ENCODE peak calls at places on chromosomes 7 and 10, in ten cellular contexts. One of them, this sample, is unnamed.

GRCh38 chr10:101919026-101919784 is 75.6 kb upstream of the KCNIP2 start:
- DNase-seq in tibial artery: no peak
- DNase-seq in ovary: no peak
- DNase-seq in CD4-positive, alpha-beta T cell: no peak
- DNase-seq in psoas muscle: no peak
- DNase-seq in dorsolateral prefrontal cortex: no peak
- DNase-seq in OCI-LY7: no peak
- DNase-seq in pancreas: no peak
- DNase-seq in GM23338: peak
- DNase-seq in AG04450: no peak
- DNase-seq in this sample: no peak

GRCh38 chr7:8597565-8597964 is 164.2 kb downstream of the NXPH1 start:
- DNase-seq in pancreas: no peak
- DNase-seq in GM23338: no peak
- DNase-seq in dorsolateral prefrontal cortex: no peak
- DNase-seq in psoas muscle: no peak
- DNase-seq in CD4-positive, alpha-beta T cell: no peak
- DNase-seq in tibial artery: no peak
- DNase-seq in ovary: no peak
- DNase-seq in OCI-LY7: no peak
- DNase-seq in AG04450: no peak
- DNase-seq in this sample: no peak

GRCh38 chr10:119395287-119396007 is 147.1 kb downstream of the RGS10 start:
- DNase-seq in dorsolateral prefrontal cortex: no peak
- DNase-seq in OCI-LY7: no peak
- DNase-seq in pancreas: no peak
- DNase-seq in CD4-positive, alpha-beta T cell: no peak
- DNase-seq in psoas muscle: peak
- DNase-seq in ovary: no peak
- DNase-seq in GM23338: peak
- DNase-seq in tibial artery: no peak
- DNase-seq in AG04450: no peak
- DNase-seq in this sample: peak

GRCh38 chr10:46235705-46236536 is 50.9 kb upstream of the ANTXRL start:
- DNase-seq in OCI-LY7: no peak
- DNase-seq in ovary: no peak
- DNase-seq in AG04450: no peak
- DNase-seq in tibial artery: no peak
- DNase-seq in psoas muscle: no peak
- DNase-seq in pancreas: no peak
- DNase-seq in CD4-positive, alpha-beta T cell: no peak
- DNase-seq in dorsolateral prefrontal cortex: no peak
- DNase-seq in GM23338: no peak
- DNase-seq in this sample: peak

GRCh38 chr10:44195120-44196007 is 189.5 kb downstream of the CXCL12 start:
- DNase-seq in psoas muscle: peak
- DNase-seq in AG04450: peak
- DNase-seq in pancreas: peak
- DNase-seq in OCI-LY7: no peak
- DNase-seq in dorsolateral prefrontal cortex: no peak
- DNase-seq in ovary: peak
- DNase-seq in CD4-positive, alpha-beta T cell: no peak
- DNase-seq in GM23338: no peak
- DNase-seq in tibial artery: peak
- DNase-seq in this sample: peak

GRCh38 chr7:157751951-157752673 is 415.3 kb downstream of the DNAJB6 start:
- DNase-seq in OCI-LY7: no peak
- DNase-seq in psoas muscle: no peak
- DNase-seq in GM23338: no peak
- DNase-seq in pancreas: no peak
- DNase-seq in CD4-positive, alpha-beta T cell: no peak
- DNase-seq in tibial artery: peak
- DNase-seq in AG04450: no peak
- DNase-seq in ovary: no peak
- DNase-seq in dorsolateral prefrontal cortex: no peak
- DNase-seq in this sample: no peak

GRCh38 chr10:116477989-116478615 is 50.5 kb downstream of the PNLIPRP3 start:
- DNase-seq in ovary: no peak
- DNase-seq in AG04450: no peak
- DNase-seq in CD4-positive, alpha-beta T cell: no peak
- DNase-seq in pancreas: no peak
- DNase-seq in OCI-LY7: no peak
- DNase-seq in psoas muscle: no peak
- DNase-seq in GM23338: no peak
- DNase-seq in dorsolateral prefrontal cortex: no peak
- DNase-seq in tibial artery: no peak
- DNase-seq in this sample: no peak

GRCh38 chr7:44602576-44602910 is 3.9 kb upstream of the OGDH start:
- DNase-seq in ovary: no peak
- DNase-seq in psoas muscle: no peak
- DNase-seq in dorsolateral prefrontal cortex: no peak
- DNase-seq in pancreas: no peak
- DNase-seq in CD4-positive, alpha-beta T cell: no peak
- DNase-seq in tibial artery: no peak
- DNase-seq in OCI-LY7: no peak
- DNase-seq in GM23338: no peak
- DNase-seq in AG04450: no peak
- DNase-seq in this sample: no peak

GRCh38 chr10:22931948-22932347 is 4.1 kb downstream of the ARMC3 start:
- DNase-seq in OCI-LY7: no peak
- DNase-seq in AG04450: no peak
- DNase-seq in tibial artery: no peak
- DNase-seq in pancreas: no peak
- DNase-seq in dorsolateral prefrontal cortex: no peak
- DNase-seq in GM23338: no peak
- DNase-seq in ovary: no peak
- DNase-seq in CD4-positive, alpha-beta T cell: no peak
- DNase-seq in psoas muscle: no peak
- DNase-seq in this sample: no peak

GRCh38 chr7:31134246-31135188 is 82.4 kb downstream of the ADCYAP1R1 start:
- DNase-seq in GM23338: peak
- DNase-seq in AG04450: peak
- DNase-seq in psoas muscle: peak
- DNase-seq in dorsolateral prefrontal cortex: peak
- DNase-seq in pancreas: peak
- DNase-seq in ovary: peak
- DNase-seq in OCI-LY7: peak
- DNase-seq in CD4-positive, alpha-beta T cell: peak
- DNase-seq in tibial artery: no peak
- DNase-seq in this sample: peak

GRCh38 chr7:134058980-134059379 is 68.2 kb upstream of the LRGUK start:
- DNase-seq in ovary: no peak
- DNase-seq in OCI-LY7: no peak
- DNase-seq in AG04450: no peak
- DNase-seq in GM23338: peak
- DNase-seq in tibial artery: no peak
- DNase-seq in dorsolateral prefrontal cortex: no peak
- DNase-seq in psoas muscle: no peak
- DNase-seq in CD4-positive, alpha-beta T cell: no peak
- DNase-seq in pancreas: no peak
- DNase-seq in this sample: no peak

GRCh38 chr10:24958701-24959392 is 6.4 kb upstream of the PRTFDC1 start:
- DNase-seq in CD4-positive, alpha-beta T cell: no peak
- DNase-seq in psoas muscle: no peak
- DNase-seq in AG04450: no peak
- DNase-seq in dorsolateral prefrontal cortex: no peak
- DNase-seq in pancreas: no peak
- DNase-seq in GM23338: no peak
- DNase-seq in ovary: no peak
- DNase-seq in OCI-LY7: no peak
- DNase-seq in tibial artery: no peak
- DNase-seq in this sample: no peak

GRCh38 chr10:3763852-3764625 is 21.0 kb downstream of the KLF6 start:
- DNase-seq in psoas muscle: no peak
- DNase-seq in pancreas: no peak
- DNase-seq in GM23338: no peak
- DNase-seq in AG04450: no peak
- DNase-seq in CD4-positive, alpha-beta T cell: no peak
- DNase-seq in dorsolateral prefrontal cortex: no peak
- DNase-seq in tibial artery: no peak
- DNase-seq in OCI-LY7: no peak
- DNase-seq in ovary: no peak
- DNase-seq in this sample: no peak

GRCh38 chr7:140231779-140232491 is 55.2 kb upstream of the KDM7A start:
- DNase-seq in dorsolateral prefrontal cortex: no peak
- DNase-seq in CD4-positive, alpha-beta T cell: peak
- DNase-seq in psoas muscle: no peak
- DNase-seq in OCI-LY7: no peak
- DNase-seq in AG04450: no peak
- DNase-seq in pancreas: no peak
- DNase-seq in ovary: no peak
- DNase-seq in tibial artery: no peak
- DNase-seq in GM23338: no peak
- DNase-seq in this sample: no peak

GRCh38 chr10:19983880-19984279 is 167.6 kb downstream of the PLXDC2 start:
- DNase-seq in GM23338: no peak
- DNase-seq in psoas muscle: no peak
- DNase-seq in pancreas: no peak
- DNase-seq in CD4-positive, alpha-beta T cell: no peak
- DNase-seq in AG04450: no peak
- DNase-seq in tibial artery: no peak
- DNase-seq in dorsolateral prefrontal cortex: no peak
- DNase-seq in ovary: no peak
- DNase-seq in OCI-LY7: no peak
- DNase-seq in this sample: no peak

GRCh38 chr10:68327889-68328786 is 3.7 kb upstream of the HNRNPH3 start:
- DNase-seq in AG04450: no peak
- DNase-seq in pancreas: no peak
- DNase-seq in CD4-positive, alpha-beta T cell: no peak
- DNase-seq in GM23338: peak
- DNase-seq in dorsolateral prefrontal cortex: no peak
- DNase-seq in psoas muscle: no peak
- DNase-seq in OCI-LY7: peak
- DNase-seq in ovary: no peak
- DNase-seq in tibial artery: no peak
- DNase-seq in this sample: no peak

GRCh38 chr10:102086196-102086595 is 21.0 kb downstream of the HPS6 start:
- DNase-seq in ovary: no peak
- DNase-seq in AG04450: no peak
- DNase-seq in tibial artery: no peak
- DNase-seq in psoas muscle: no peak
- DNase-seq in pancreas: no peak
- DNase-seq in GM23338: no peak
- DNase-seq in CD4-positive, alpha-beta T cell: no peak
- DNase-seq in dorsolateral prefrontal cortex: no peak
- DNase-seq in OCI-LY7: no peak
- DNase-seq in this sample: no peak

GRCh38 chr10:95246582-95247051 is 44.2 kb downstream of the PDLIM1 start:
- DNase-seq in dorsolateral prefrontal cortex: no peak
- DNase-seq in OCI-LY7: peak
- DNase-seq in GM23338: peak
- DNase-seq in AG04450: no peak
- DNase-seq in pancreas: peak
- DNase-seq in tibial artery: peak
- DNase-seq in CD4-positive, alpha-beta T cell: peak
- DNase-seq in ovary: peak
- DNase-seq in psoas muscle: peak
- DNase-seq in this sample: peak

GRCh38 chr10:78044179-78044578 is 10.5 kb downstream of the RPS24 start:
- DNase-seq in OCI-LY7: peak
- DNase-seq in dorsolateral prefrontal cortex: no peak
- DNase-seq in ovary: no peak
- DNase-seq in tibial artery: no peak
- DNase-seq in GM23338: no peak
- DNase-seq in AG04450: no peak
- DNase-seq in pancreas: no peak
- DNase-seq in psoas muscle: no peak
- DNase-seq in CD4-positive, alpha-beta T cell: no peak
- DNase-seq in this sample: no peak
- H3K27ac ChIP-seq in OCI-LY7: peak
- H3K27ac ChIP-seq in dorsolateral prefrontal cortex: no peak
- H3K27ac ChIP-seq in ovary: no peak
- H3K27ac ChIP-seq in tibial artery: no peak
- H3K27ac ChIP-seq in GM23338: peak
- H3K27ac ChIP-seq in AG04450: peak
- H3K27ac ChIP-seq in pancreas: no peak
- H3K27ac ChIP-seq in psoas muscle: no peak
- H3K27ac ChIP-seq in CD4-positive, alpha-beta T cell: no peak
- H3K27ac ChIP-seq in this sample: no peak

GRCh38 chr10:103449208-103450144 is 2.7 kb downstream of the CALHM2 start:
- DNase-seq in CD4-positive, alpha-beta T cell: no peak
- DNase-seq in dorsolateral prefrontal cortex: no peak
- DNase-seq in psoas muscle: no peak
- DNase-seq in AG04450: no peak
- DNase-seq in pancreas: no peak
- DNase-seq in GM23338: no peak
- DNase-seq in ovary: peak
- DNase-seq in OCI-LY7: no peak
- DNase-seq in tibial artery: peak
- DNase-seq in this sample: no peak
- TF ChIP-seq CTCF in CD4-positive, alpha-beta T cell: no peak
- TF ChIP-seq CTCF in dorsolateral prefrontal cortex: no peak
- TF ChIP-seq CTCF in psoas muscle: no peak
- TF ChIP-seq CTCF in AG04450: no peak
- TF ChIP-seq CTCF in pancreas: no peak
- TF ChIP-seq CTCF in GM23338: no peak
- TF ChIP-seq CTCF in ovary: no peak
- TF ChIP-seq CTCF in OCI-LY7: no peak
- TF ChIP-seq CTCF in tibial artery: no peak
- TF ChIP-seq CTCF in this sample: no peak

GRCh38 chr7:37920619-37921339 is at the start of gene EPDR1:
- DNase-seq in pancreas: peak
- DNase-seq in AG04450: no peak
- DNase-seq in CD4-positive, alpha-beta T cell: peak
- DNase-seq in tibial artery: peak
- DNase-seq in ovary: peak
- DNase-seq in psoas muscle: peak
- DNase-seq in dorsolateral prefrontal cortex: peak
- DNase-seq in OCI-LY7: peak
- DNase-seq in GM23338: peak
- DNase-seq in this sample: no peak
- H3K27ac ChIP-seq in pancreas: peak
- H3K27ac ChIP-seq in AG04450: no peak
- H3K27ac ChIP-seq in CD4-positive, alpha-beta T cell: no peak
- H3K27ac ChIP-seq in tibial artery: peak
- H3K27ac ChIP-seq in ovary: peak
- H3K27ac ChIP-seq in psoas muscle: peak
- H3K27ac ChIP-seq in dorsolateral prefrontal cortex: peak
- H3K27ac ChIP-seq in OCI-LY7: no peak
- H3K27ac ChIP-seq in GM23338: no peak
- H3K27ac ChIP-seq in this sample: peak

DNA sequence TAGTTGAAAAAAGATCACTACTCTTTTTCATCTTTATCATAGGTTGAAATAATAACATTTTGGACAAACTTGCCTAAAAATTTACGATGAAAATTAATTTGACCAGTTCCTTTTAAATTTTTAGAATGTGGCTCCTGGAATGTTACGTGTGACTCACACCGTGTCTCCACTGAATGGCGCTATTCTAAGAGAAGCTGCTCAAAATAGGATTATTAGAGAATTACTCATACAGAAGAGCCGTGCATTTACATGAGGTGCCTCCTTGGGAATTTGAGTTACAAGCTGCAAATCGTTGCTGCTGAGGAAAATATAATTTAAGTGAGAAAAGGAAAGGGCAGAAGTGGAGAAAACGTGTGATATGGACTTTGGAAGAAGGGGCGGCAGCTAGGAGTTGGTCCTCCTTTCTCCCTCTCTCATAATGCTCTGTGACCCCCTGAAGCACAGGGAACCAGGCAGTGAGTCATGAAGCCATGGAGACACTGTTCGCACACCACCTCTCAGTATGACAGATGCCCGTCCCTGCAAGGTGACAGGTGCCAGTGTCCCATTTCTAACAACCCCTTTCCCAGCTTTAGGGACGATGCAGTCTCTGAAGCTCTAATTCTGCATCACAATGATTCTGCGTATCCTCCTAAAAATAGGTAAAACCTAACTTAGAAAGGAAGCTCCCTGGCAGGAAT is 323.2 kb upstream of the COBL start:
- DNase-seq in tibial artery: no peak
- DNase-seq in AG04450: no peak
- DNase-seq in dorsolateral prefrontal cortex: no peak
- DNase-seq in GM23338: no peak
- DNase-seq in OCI-LY7: no peak
- DNase-seq in CD4-positive, alpha-beta T cell: no peak
- DNase-seq in pancreas: no peak
- DNase-seq in ovary: no peak
- DNase-seq in psoas muscle: no peak
- DNase-seq in this sample: no peak
- TF ChIP-seq CTCF in tibial artery: no peak
- TF ChIP-seq CTCF in AG04450: no peak
- TF ChIP-seq CTCF in dorsolateral prefrontal cortex: no peak
- TF ChIP-seq CTCF in GM23338: peak
- TF ChIP-seq CTCF in OCI-LY7: no peak
- TF ChIP-seq CTCF in CD4-positive, alpha-beta T cell: no peak
- TF ChIP-seq CTCF in pancreas: no peak
- TF ChIP-seq CTCF in ovary: no peak
- TF ChIP-seq CTCF in psoas muscle: no peak
- TF ChIP-seq CTCF in this sample: no peak

This sample was measured in right atrium auricular region.